ENCODE peak calls at places on chromosomes 13 and 19, in four cellular contexts. H, Y, Z and L are unnamed samples.

GRCh38 chr13:41459754-41460111 is 2.4 kb downstream of the RGCC start:
- DNase-seq in H (peak), Y (no peak), Z (no peak), L (no peak)

GRCh38 chr19:48271531-48272151 is 1.8 kb downstream of the ZNF114 start:
- DNase-seq in H (peak), Y (peak), Z (no peak), L (peak)

GRCh38 chr19:17797397-17798201 is 2.7 kb downstream of the B3GNT3 start:
- DNase-seq in H (no peak), Y (no peak), Z (no peak), L (no peak)

GRCh38 chr13:97495678-97496077 is 61.7 kb downstream of the RAP2A start:
- DNase-seq in H (no peak), Y (peak), Z (no peak), L (peak)

GRCh38 chr19:30530751-30531150 is 158.6 kb downstream of the ZNF536 start:
- DNase-seq in H (no peak), Y (no peak), Z (no peak), L (no peak)

GRCh38 chr19:7799640-7800355 is 30.2 kb upstream of the EVI5L start:
- DNase-seq in H (peak), Y (peak), Z (peak), L (peak)

GRCh38 chr13:26558912-26559485 is 1.5 kb downstream of the WASF3 start:
- DNase-seq in H (no peak), Y (no peak), Z (no peak), L (peak)

GRCh38 chr13:41746259-41746658 is 214.7 kb downstream of the VWA8 start:
- DNase-seq in H (no peak), Y (no peak), Z (no peak), L (no peak)

GRCh38 chr19:58572818-58573657 is at the start of gene MZF1:
- DNase-seq in H (peak), Y (peak), Z (peak), L (peak)

GRCh38 chr13:114067886-114068722 is 64.3 kb downstream of the RASA3 start:
- DNase-seq in H (peak), Y (no peak), Z (no peak), L (no peak)

GRCh38 chr13:113792236-113792770 is 33.3 kb downstream of the TMEM255B start:
- DNase-seq in H (no peak), Y (no peak), Z (no peak), L (no peak)

GRCh38 chr13:45481688-45482087 is 16.9 kb downstream of the COG3 start:
- DNase-seq in H (no peak), Y (no peak), Z (no peak), L (no peak)

GRCh38 chr19:15418112-15418587 is 638 bp downstream of the AKAP8L start:
- DNase-seq in H (no peak), Y (peak), Z (no peak), L (peak)

GRCh38 chr19:1690570-1691307 is 38.3 kb upstream of the TCF3 start:
- DNase-seq in H (no peak), Y (peak), Z (peak), L (peak)

GRCh38 chr19:29337029-29337428 is 124.1 kb upstream of the UQCRFS1 start:
- DNase-seq in H (no peak), Y (no peak), Z (no peak), L (no peak)

GRCh38 chr19:2969104-2969504 is 8.3 kb upstream of the TLE6 start:
- DNase-seq in H (peak), Y (no peak), Z (no peak), L (no peak)

GRCh38 chr19:11296264-11296663 is 304 bp downstream of the TSPAN16 start:
- DNase-seq in H (no peak), Y (no peak), Z (no peak), L (no peak)

GRCh38 chr13:41606646-41607045 is 149.3 kb downstream of the RGCC start:
- DNase-seq in H (no peak), Y (no peak), Z (no peak), L (no peak)

GRCh38 chr13:24184265-24184841 is 23.8 kb downstream of the SPATA13 start:
- DNase-seq in H (no peak), Y (no peak), Z (no peak), L (no peak)